ENCODE peak calls at places on chromosome 11, in six cellular contexts. L, O, Z, H, Y and K are unnamed samples. For H3K4me1, the result is how much of the 10 kb centered on the place peaks cover.

GRCh38 chr11:102260241-102260640 is 57.0 kb upstream of the BIRC3 start:
- DNase-seq in Y (no peak), Z (no peak), H (no peak), L (no peak), O (no peak), K (no peak)

GRCh38 chr11:134539285-134539684 is 127.2 kb upstream of the B3GAT1 start:
- DNase-seq in L (no peak), O (no peak), H (no peak), Y (no peak), Z (no peak), K (no peak)

GRCh38 chr11:34243620-34244493 is 114.0 kb downstream of the ABTB2 start:
- DNase-seq in Z (no peak), O (peak), L (no peak), Y (peak), H (no peak), K (no peak)

GRCh38 chr11:96075532-96075959 is 151.6 kb upstream of the MTMR2 start:
- DNase-seq in O (no peak), L (no peak), H (no peak), Y (no peak), Z (no peak), K (no peak)

GRCh38 chr11:112961146-112961668 is at the start of gene NCAM1:
- DNase-seq in H (peak), Z (peak), L (peak), Y (peak), O (peak), K (no peak)

GRCh38 chr11:75492181-75492820 is 33.4 kb downstream of the GDPD5 start:
- DNase-seq in H (no peak), L (no peak), O (peak), Z (peak), Y (no peak), K (peak)

GRCh38 chr11:125166347-125166841 is 1.8 kb downstream of the PKNOX2 start:
- DNase-seq in Z (no peak), H (no peak), L (no peak), O (no peak), Y (no peak), K (no peak)

GRCh38 chr11:118488480-118489109 is 38.7 kb upstream of the TTC36 start:
- DNase-seq in Z (peak), O (peak), H (peak), Y (peak), L (peak), K (peak)

GRCh38 chr11:115349427-115349826 is 154.8 kb downstream of the CADM1 start:
- DNase-seq in O (no peak), L (no peak), Z (no peak), Y (no peak), H (no peak), K (no peak)

GRCh38 chr11:110524227-110524626 is 94.5 kb downstream of the FDX1 start:
- DNase-seq in Y (no peak), L (no peak), H (no peak), O (peak), Z (no peak), K (no peak)

GRCh38 chr11:104094576-104094975 is 58.1 kb downstream of the DDI1 start:
- DNase-seq in Z (no peak), Y (no peak), L (no peak), H (no peak), O (no peak), K (no peak)

GRCh38 chr11:70532728-70533127 is 134.4 kb downstream of the CTTN start:
- DNase-seq in H (no peak), O (no peak), L (no peak), Z (no peak), Y (peak), K (no peak)

GRCh38 chr11:126832387-126832786 is 168.2 kb downstream of the KIRREL3 start:
- DNase-seq in H (no peak), L (no peak), Z (no peak), Y (no peak), O (no peak), K (no peak)

GRCh38 chr11:101127699-101128570 is 1.7 kb downstream of the PGR start:
- DNase-seq in O (no peak), H (peak), Z (no peak), Y (peak), L (peak), K (peak)

GRCh38 chr11:76606102-76606793 is 64.3 kb downstream of the LRRC32 start:
- DNase-seq in L (peak), Y (peak), Z (no peak), O (no peak), H (peak), K (no peak)

GRCh38 chr11:134347441-134347840 is 15.7 kb downstream of the GLB1L2 start:
- DNase-seq in L (no peak), Y (no peak), O (no peak), Z (no peak), H (no peak), K (no peak)

GRCh38 chr11:114774599-114775365 is 96.5 kb downstream of the NXPE2 start:
- DNase-seq in Z (peak), L (no peak), H (peak), O (peak), Y (no peak), K (no peak)

GRCh38 chr11:1150095-1150494 is 7.7 kb upstream of the MUC5AC start:
- DNase-seq in H (no peak), Z (no peak), L (no peak), O (no peak), Y (no peak), K (no peak)

GRCh38 chr11:106321601-106322000 is 244.1 kb downstream of the AASDHPPT start:
- DNase-seq in Y (no peak), O (no peak), H (no peak), Z (no peak), L (no peak), K (no peak)

GRCh38 chr11:133992121-133992520 is 35.4 kb upstream of the IGSF9B start:
- DNase-seq in O (no peak), Y (no peak), L (no peak), H (no peak), Z (no peak), K (no peak)

GRCh38 chr11:91170711-91171110 is 947.9 kb upstream of the CHORDC1 start:
- DNase-seq in H (no peak), L (no peak), Y (no peak), O (no peak), Z (no peak), K (no peak)

GRCh38 chr11:35016939-35017338 is 100.5 kb downstream of the PDHX start:
- DNase-seq in L (no peak), H (no peak), Y (no peak), Z (no peak), O (no peak), K (no peak)

GRCh38 chr11:133893381-133893780 is 48.1 kb upstream of the SPATA19 start:
- DNase-seq in Y (no peak), O (no peak), Z (no peak), H (no peak), L (no peak), K (no peak)

GRCh38 chr11:65640483-65641207 is 2.7 kb downstream of the SIPA1 start:
- DNase-seq in Z (no peak), O (no peak), L (no peak), H (peak), Y (peak), K (no peak)

GRCh38 chr11:37616291-37616690 is 1018.3 kb upstream of the RAG2 start:
- DNase-seq in H (no peak), Z (no peak), Y (no peak), O (no peak), L (no peak), K (no peak)

GRCh38 chr11:116721983-116722382 is 50.8 kb downstream of the BUD13 start:
- DNase-seq in L (no peak), O (no peak), Z (no peak), Y (no peak), H (no peak), K (no peak)

GRCh38 chr11:14672635-14673034 is 29.0 kb downstream of the PDE3B start:
- DNase-seq in O (no peak), Y (no peak), H (no peak), Z (no peak), L (no peak), K (no peak)

GRCh38 chr11:61345170-61345610 is 12.2 kb downstream of the TKFC start:
- DNase-seq in Z (no peak), H (no peak), O (no peak), L (no peak), Y (no peak), K (no peak)

GRCh38 chr11:33375688-33376311 is 118.6 kb downstream of the HIPK3 start:
- DNase-seq in Y (no peak), O (peak), H (no peak), Z (no peak), L (no peak), K (no peak)

GRCh38 chr11:96200243-96200642 is 142.8 kb downstream of the MAML2 start:
- DNase-seq in H (no peak), O (peak), Y (no peak), Z (no peak), L (no peak), K (no peak)

GRCh38 chr11:18907391-18907790 is 31.8 kb downstream of the MRGPRX1 start:
- DNase-seq in L (no peak), Z (no peak), O (no peak), H (no peak), Y (no peak), K (no peak)

GRCh38 chr11:69529001-69529400 is 47.5 kb downstream of the LINC01488 start:
- DNase-seq in L (no peak), H (no peak), O (no peak), Y (no peak), Z (peak), K (no peak)

GRCh38 chr11:86990079-86990478 is 34.9 kb upstream of the FZD4 start:
- DNase-seq in Y (no peak), H (no peak), O (no peak), Z (no peak), L (no peak), K (no peak)

GRCh38 chr11:64896448-64897022 is 18.1 kb upstream of the EHD1 start:
- DNase-seq in H (no peak), O (no peak), Z (no peak), Y (no peak), L (no peak), K (no peak)

GRCh38 chr11:45935349-45936064 is 13.1 kb downstream of the LARGE2 start:
- DNase-seq in Z (no peak), Y (no peak), L (no peak), O (no peak), H (no peak), K (no peak)
- H3K27ac ChIP-seq in Z (no peak), Y (no peak), L (no peak), O (no peak), H (no peak), K (no peak)

DNA sequence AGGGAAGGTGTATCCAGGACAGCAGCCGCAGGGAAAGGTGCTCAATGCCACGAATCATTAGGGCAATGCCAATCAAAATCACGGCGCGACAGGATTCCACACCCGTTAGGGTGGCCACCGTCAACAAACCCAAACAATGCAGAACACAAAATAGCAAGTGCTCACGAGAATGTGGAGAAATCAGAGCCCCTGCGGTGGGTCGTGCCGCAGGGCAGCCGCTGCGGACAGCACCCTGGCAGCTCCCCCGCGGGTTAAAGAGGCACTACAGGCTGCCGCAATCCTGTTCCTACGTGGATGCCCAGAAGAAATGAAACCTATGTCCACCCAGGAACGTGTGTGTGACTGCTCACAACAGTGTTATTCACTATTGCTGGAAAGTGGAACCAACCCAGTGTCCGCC is 17.1 kb upstream of the TH start:
- DNase-seq in Y (no peak), H (no peak), O (no peak), L (no peak), Z (no peak), K (no peak)
- H3K4me1 ChIP-seq in Y (under half), H (under half), O (under half), L (under half), Z (under half), K (under half)

GRCh38 chr11:72743321-72744221 is 8.6 kb downstream of the ARAP1 start:
- DNase-seq in L (no peak), Z (no peak), O (no peak), Y (no peak), H (no peak), K (no peak)
- H3K4me3 ChIP-seq in L (no peak), Z (no peak), O (no peak), Y (no peak), H (no peak), K (no peak)

DNA sequence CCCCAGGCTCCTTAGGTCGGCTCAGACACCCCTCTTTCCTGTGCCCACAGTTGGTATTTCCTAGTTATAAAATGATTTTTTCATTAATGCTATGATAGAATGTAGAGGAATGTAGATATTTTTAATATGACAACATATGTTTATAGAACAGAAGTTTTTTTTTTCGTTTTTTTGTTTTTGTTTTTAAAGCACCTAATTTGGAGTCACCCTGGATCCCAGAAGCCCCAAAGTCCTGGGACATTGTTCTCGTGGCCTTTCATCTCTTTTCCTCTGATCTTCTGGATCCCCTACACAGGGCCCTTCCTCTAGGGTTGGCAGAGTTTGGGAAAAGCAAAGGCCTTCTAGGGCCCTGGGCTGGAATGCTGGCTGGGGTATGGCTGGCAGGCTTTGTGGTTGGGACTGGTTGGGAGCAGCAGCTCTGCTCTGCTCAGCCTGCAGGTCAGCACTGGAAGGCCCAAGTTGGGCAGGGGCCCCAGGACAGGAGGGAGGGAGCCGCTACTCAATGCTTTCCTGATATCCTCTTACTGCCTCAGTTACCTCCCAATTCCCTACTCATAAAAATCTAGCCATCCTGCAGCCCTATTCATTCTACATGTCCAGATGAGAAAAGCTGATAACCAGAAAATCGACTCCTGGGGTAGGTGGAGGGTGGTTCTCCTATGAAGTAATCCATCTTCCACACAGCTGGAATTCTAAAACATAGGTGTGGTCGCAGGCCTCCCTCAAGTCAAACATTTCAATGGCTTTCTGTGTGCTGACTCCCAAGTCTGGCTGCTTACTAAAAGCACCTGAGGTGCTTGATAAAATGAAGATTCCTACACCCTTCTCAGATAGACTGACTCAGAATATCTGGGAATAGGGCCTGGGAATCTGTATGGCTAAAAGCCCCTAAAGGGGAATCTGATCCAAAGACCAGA is 26.3 kb downstream of the IRAG1 start:
- DNase-seq in H (no peak), Z (no peak), L (no peak), O (peak), Y (peak), K (no peak)
- H3K27ac ChIP-seq in H (no peak), Z (no peak), L (peak), O (peak), Y (peak), K (peak)

DNA sequence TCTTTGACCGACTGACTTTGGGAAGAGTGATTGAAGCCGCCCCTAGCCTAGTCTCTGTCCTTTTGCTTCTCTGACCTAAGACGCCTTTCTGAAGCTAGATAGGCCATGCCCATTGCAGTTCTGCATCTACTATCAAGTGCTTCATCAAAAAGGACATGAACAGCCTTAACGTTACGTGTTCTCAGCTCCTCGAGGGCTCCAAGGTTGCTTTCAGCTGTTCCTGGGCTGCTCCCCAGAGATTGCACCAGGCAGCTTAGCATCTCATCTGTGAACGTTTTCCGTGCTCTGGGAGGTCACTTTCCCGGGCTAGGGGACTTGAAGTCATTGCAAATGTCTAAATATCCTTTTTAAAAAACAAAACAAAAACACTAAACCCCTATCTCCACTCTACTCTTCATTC is 13.9 kb downstream of the MICAL2 start:
- DNase-seq in Y (no peak), Z (no peak), L (no peak), H (no peak), O (no peak), K (no peak)
- H3K4me1 ChIP-seq in Y (under half), Z (under half), L (under half), H (half or more), O (half or more), K (under half)

GRCh38 chr11:6483015-6483414 is 1.7 kb downstream of the TIMM10B start:
- DNase-seq in Z (no peak), O (no peak), Y (no peak), H (no peak), L (no peak), K (no peak)

GRCh38 chr11:6481924-6482275 is 599 bp downstream of the TIMM10B start:
- DNase-seq in H (no peak), Y (no peak), O (no peak), L (no peak), Z (peak), K (no peak)

GRCh38 chr11:6481012-6481923 is at the start of the genes ARFIP2 and TIMM10B:
- DNase-seq in L (peak), Z (peak), O (peak), H (peak), Y (peak), K (peak)

GRCh38 chr11:6482431-6482830 is 1.1 kb downstream of the TIMM10B start:
- DNase-seq in O (no peak), Z (no peak), Y (no peak), L (no peak), H (no peak), K (no peak)

DNA sequence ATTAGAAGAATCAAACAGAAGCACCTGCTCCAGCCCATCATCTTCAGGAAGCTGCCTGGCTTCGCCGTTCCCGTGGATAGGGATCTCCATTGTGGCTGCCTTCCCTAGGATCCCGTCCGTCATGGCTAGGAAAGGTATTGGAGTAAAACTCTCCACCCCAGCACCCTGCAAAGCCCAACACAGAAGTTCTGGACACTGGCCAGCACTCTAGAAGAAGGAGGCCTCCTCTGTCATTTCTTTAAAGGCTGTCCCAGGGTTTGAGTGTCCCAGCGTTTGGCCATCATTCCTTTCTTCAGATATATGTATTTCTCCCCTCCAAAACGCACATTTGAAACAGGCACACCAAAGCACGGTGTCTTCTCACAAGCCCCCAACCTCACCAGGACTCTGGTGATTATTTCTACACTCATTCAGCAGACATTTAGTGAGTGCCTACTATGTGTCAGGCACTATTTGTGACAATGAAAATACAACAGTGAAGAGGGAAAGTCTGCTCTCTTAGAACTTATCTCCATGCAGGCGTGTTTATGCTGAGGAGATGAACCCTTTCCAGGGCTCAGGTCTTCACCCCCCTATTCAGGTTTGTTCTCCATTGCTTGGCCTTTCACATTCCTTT is 724 bp downstream of the ARFIP2 start:
- DNase-seq in Z (no peak), H (no peak), L (no peak), O (no peak), Y (no peak), K (no peak)
- H3K4me3 ChIP-seq in Z (peak), H (peak), L (peak), O (peak), Y (peak), K (peak)

GRCh38 chr11:16359369-16359768 is 3.0 kb upstream of the SOX6 start:
- DNase-seq in H (no peak), L (no peak), O (no peak), Y (no peak), Z (no peak), K (no peak)
- H3K27ac ChIP-seq in H (no peak), L (no peak), O (no peak), Y (no peak), Z (no peak), K (peak)

DNA sequence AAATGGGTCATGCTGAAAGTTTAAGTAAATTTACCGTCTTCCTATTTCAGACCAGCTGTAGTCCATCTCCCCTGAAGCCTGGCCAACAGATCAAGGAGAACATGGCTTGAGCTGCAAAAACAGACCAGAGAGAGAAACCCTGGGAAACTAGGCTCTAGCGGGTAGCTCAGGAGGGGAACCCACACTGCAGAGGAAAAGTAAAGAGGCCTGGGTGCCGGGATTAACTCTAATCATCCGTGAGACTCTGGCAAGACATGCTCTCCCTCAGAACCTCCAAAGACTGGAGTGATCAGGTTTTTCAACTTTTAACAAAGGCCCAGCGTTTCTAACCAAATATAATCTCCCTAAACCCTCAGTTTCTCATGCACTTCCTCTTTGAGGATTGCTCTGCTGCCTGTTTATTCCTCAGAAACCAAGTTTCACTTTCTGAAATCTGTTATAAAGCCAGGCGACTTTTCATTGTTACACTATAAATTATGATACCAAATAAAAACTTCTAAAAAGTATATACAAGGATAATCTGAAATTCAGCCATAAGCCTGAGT is 67.4 kb downstream of the GAB2 start:
- DNase-seq in L (peak), Y (no peak), H (peak), O (no peak), Z (peak), K (no peak)
- H3K4me1 ChIP-seq in L (under half), Y (under half), H (half or more), O (under half), Z (half or more), K (under half)